ENCODE peak calls at places on chromosomes 3 and 15, in four cellular contexts. One of them, this sample, is unnamed.

GRCh38 chr3:184466413-184466960 is 86.6 kb downstream of the CHRD start:
- DNase-seq in HepG2: no peak
- DNase-seq in GM12878: no peak
- DNase-seq in HCT116: no peak
- DNase-seq in this sample: no peak

GRCh38 chr3:58866079-58866478 is 183.7 kb downstream of the CFAP20DC start:
- DNase-seq in HepG2: no peak
- DNase-seq in GM12878: no peak
- DNase-seq in HCT116: no peak
- DNase-seq in this sample: no peak

GRCh38 chr15:83436513-83437158 is 10.5 kb upstream of the SH3GL3 start:
- DNase-seq in HepG2: peak
- DNase-seq in GM12878: no peak
- DNase-seq in HCT116: peak
- DNase-seq in this sample: peak

GRCh38 chr3:156456771-156457224 is 98.1 kb downstream of the SSR3 start:
- DNase-seq in HepG2: peak
- DNase-seq in GM12878: no peak
- DNase-seq in HCT116: no peak
- DNase-seq in this sample: no peak

GRCh38 chr3:187210555-187211327 is 13.5 kb downstream of the RTP1 start:
- DNase-seq in HepG2: no peak
- DNase-seq in GM12878: no peak
- DNase-seq in HCT116: no peak
- DNase-seq in this sample: peak

GRCh38 chr3:98903705-98904481 is 2.4 kb upstream of the DCBLD2 start:
- DNase-seq in HepG2: no peak
- DNase-seq in GM12878: no peak
- DNase-seq in HCT116: no peak
- DNase-seq in this sample: no peak

GRCh38 chr15:42665827-42666226 is 71.1 kb downstream of the CDAN1 start:
- DNase-seq in HepG2: no peak
- DNase-seq in GM12878: no peak
- DNase-seq in HCT116: no peak
- DNase-seq in this sample: no peak

GRCh38 chr15:39300451-39301153 is 280.3 kb upstream of the THBS1 start:
- DNase-seq in HepG2: no peak
- DNase-seq in GM12878: no peak
- DNase-seq in HCT116: no peak
- DNase-seq in this sample: no peak

GRCh38 chr3:185152433-185153169 is at the start of gene C3orf70:
- DNase-seq in HepG2: no peak
- DNase-seq in GM12878: no peak
- DNase-seq in HCT116: no peak
- DNase-seq in this sample: peak

GRCh38 chr3:53795176-53795575 is 51.0 kb downstream of the CHDH start:
- DNase-seq in HepG2: no peak
- DNase-seq in GM12878: no peak
- DNase-seq in HCT116: no peak
- DNase-seq in this sample: no peak

GRCh38 chr3:138812806-138813205 is 21.9 kb downstream of the PIK3CB start:
- DNase-seq in HepG2: no peak
- DNase-seq in GM12878: no peak
- DNase-seq in HCT116: no peak
- DNase-seq in this sample: no peak

GRCh38 chr3:172089250-172089649 is 49.9 kb downstream of the FNDC3B start:
- DNase-seq in HepG2: no peak
- DNase-seq in GM12878: no peak
- DNase-seq in HCT116: no peak
- DNase-seq in this sample: no peak

GRCh38 chr15:64877435-64877834 is 34.3 kb upstream of the ANKDD1A start:
- DNase-seq in HepG2: no peak
- DNase-seq in GM12878: no peak
- DNase-seq in HCT116: no peak
- DNase-seq in this sample: no peak

GRCh38 chr3:24595801-24596200 is 101.2 kb upstream of the THRB start:
- DNase-seq in HepG2: no peak
- DNase-seq in GM12878: no peak
- DNase-seq in HCT116: no peak
- DNase-seq in this sample: no peak

GRCh38 chr15:47843124-47843663 is 125.9 kb downstream of the SEMA6D start:
- DNase-seq in HepG2: no peak
- DNase-seq in GM12878: no peak
- DNase-seq in HCT116: no peak
- DNase-seq in this sample: no peak

GRCh38 chr15:25710184-25710583 is 152.9 kb downstream of the ATP10A start:
- DNase-seq in HepG2: peak
- DNase-seq in GM12878: no peak
- DNase-seq in HCT116: no peak
- DNase-seq in this sample: peak

GRCh38 chr3:14451844-14452533 is 49.6 kb downstream of the SLC6A6 start:
- DNase-seq in HepG2: peak
- DNase-seq in GM12878: no peak
- DNase-seq in HCT116: no peak
- DNase-seq in this sample: no peak

GRCh38 chr15:68980786-68981185 is 33.7 kb upstream of the NOX5 start:
- DNase-seq in HepG2: no peak
- DNase-seq in GM12878: no peak
- DNase-seq in HCT116: no peak
- DNase-seq in this sample: no peak

GRCh38 chr3:177554900-177555759 is 357.8 kb upstream of the TBL1XR1 start:
- DNase-seq in HepG2: no peak
- DNase-seq in GM12878: no peak
- DNase-seq in HCT116: no peak
- DNase-seq in this sample: no peak

GRCh38 chr15:96162322-96162721 is 168.2 kb upstream of the NR2F2 start:
- DNase-seq in HepG2: peak
- DNase-seq in GM12878: no peak
- DNase-seq in HCT116: no peak
- DNase-seq in this sample: peak

GRCh38 chr15:59376735-59377134 is 4.1 kb upstream of the MYO1E start:
- DNase-seq in HepG2: no peak
- DNase-seq in GM12878: no peak
- DNase-seq in HCT116: no peak
- DNase-seq in this sample: no peak

GRCh38 chr3:178140491-178140890 is 395.7 kb upstream of the KCNMB2 start:
- DNase-seq in HepG2: no peak
- DNase-seq in GM12878: no peak
- DNase-seq in HCT116: no peak
- DNase-seq in this sample: no peak

GRCh38 chr15:84552896-84553295 is 47.9 kb upstream of the ZSCAN2 start:
- DNase-seq in HepG2: no peak
- DNase-seq in GM12878: no peak
- DNase-seq in HCT116: no peak
- DNase-seq in this sample: no peak

GRCh38 chr3:13563911-13564310 is 15.0 kb downstream of the FBLN2 start:
- DNase-seq in HepG2: no peak
- DNase-seq in GM12878: no peak
- DNase-seq in HCT116: no peak
- DNase-seq in this sample: no peak

DNA sequence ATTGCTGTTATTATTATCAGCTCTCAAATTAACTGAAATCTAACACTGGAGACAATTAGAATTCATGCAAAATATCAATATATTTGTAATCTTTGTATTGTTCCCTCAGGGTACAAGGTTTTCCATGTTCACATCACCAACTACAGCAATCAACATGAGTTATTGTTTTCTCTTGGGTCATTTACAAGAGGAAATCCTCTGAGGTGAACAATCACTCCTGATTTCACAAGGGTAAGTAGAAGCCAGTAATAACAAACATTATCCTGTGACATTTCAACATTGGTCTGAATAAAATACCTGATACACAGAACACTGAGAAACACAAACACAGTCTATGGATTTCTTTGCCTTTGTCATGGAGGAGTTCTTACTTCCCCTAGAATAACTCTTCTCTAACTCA is 174.0 kb downstream of the SUCNR1 start:
- DNase-seq in HepG2: no peak
- DNase-seq in GM12878: no peak
- DNase-seq in HCT116: no peak
- DNase-seq in this sample: no peak
- TF ChIP-seq JUND in HepG2: no peak
- TF ChIP-seq JUND in GM12878: no peak
- TF ChIP-seq JUND in HCT116: no peak
- TF ChIP-seq JUND in this sample: no peak

GRCh38 chr15:45249125-45249780 is 2.8 kb upstream of the SLC28A2 start:
- DNase-seq in HepG2: no peak
- DNase-seq in GM12878: no peak
- DNase-seq in HCT116: no peak
- DNase-seq in this sample: no peak
- H2AFZ ChIP-seq in HepG2: no peak
- H2AFZ ChIP-seq in GM12878: no peak
- H2AFZ ChIP-seq in HCT116: no peak
- H2AFZ ChIP-seq in this sample: no peak

GRCh38 chr3:32045091-32045964 is 61.1 kb upstream of the GPD1L start:
- DNase-seq in HepG2: peak
- DNase-seq in GM12878: no peak
- DNase-seq in HCT116: peak
- DNase-seq in this sample: peak
- TF ChIP-seq CEBPB in HepG2: peak
- TF ChIP-seq CEBPB in GM12878: no peak
- TF ChIP-seq CEBPB in HCT116: peak
- TF ChIP-seq CEBPB in this sample: no peak

DNA sequence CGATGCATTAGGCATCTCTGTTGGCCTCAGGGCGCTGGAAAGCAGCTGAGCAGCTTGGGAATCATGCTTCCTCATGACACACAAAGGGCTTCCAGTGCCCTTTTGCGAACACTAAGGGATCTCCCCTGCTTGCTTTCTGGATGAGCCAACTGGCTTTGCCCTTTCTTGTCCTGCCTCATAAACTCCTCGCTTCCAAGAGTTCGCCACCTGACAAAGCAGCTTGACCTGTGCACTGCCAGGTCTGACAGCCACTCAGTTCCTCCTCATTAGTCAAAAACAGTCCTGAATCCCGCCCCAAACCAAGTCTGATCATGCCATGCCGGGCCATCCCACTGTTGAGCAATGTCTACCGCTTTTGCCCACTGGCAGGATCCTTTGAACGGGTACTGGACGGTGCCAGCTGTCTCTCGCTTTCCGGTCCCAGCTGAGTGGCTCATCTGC is 265.4 kb upstream of the LYSMD4 start:
- DNase-seq in HepG2: no peak
- DNase-seq in GM12878: no peak
- DNase-seq in HCT116: no peak
- DNase-seq in this sample: no peak
- TF ChIP-seq JUND in HepG2: no peak
- TF ChIP-seq JUND in GM12878: no peak
- TF ChIP-seq JUND in HCT116: no peak
- TF ChIP-seq JUND in this sample: no peak

DNA sequence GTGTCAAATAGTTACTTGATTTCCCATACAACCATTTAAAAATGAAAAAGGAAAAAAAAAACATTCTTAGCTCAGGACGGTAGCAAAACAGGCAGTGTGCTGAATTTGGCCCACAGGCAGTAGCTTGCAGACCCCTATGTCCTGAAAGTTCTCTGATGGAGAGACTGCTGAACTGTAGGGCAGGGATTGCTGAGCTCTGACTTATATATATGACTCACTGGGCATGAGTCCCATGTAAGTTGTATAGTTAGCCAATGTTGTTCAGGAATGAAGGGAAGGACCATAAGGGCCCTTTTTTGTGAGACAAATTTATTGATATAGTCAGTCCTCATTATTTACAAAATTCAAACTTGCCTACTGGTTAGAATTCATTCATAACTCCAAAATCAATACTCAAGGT is 36.9 kb upstream of the FRMD4B start:
- DNase-seq in HepG2: no peak
- DNase-seq in GM12878: no peak
- DNase-seq in HCT116: no peak
- DNase-seq in this sample: no peak
- H2AFZ ChIP-seq in HepG2: no peak
- H2AFZ ChIP-seq in GM12878: no peak
- H2AFZ ChIP-seq in HCT116: no peak
- H2AFZ ChIP-seq in this sample: no peak

GRCh38 chr3:193837347-193837827 is 244.4 kb downstream of the OPA1 start:
- DNase-seq in HepG2: no peak
- DNase-seq in GM12878: no peak
- DNase-seq in HCT116: no peak
- DNase-seq in this sample: no peak
- TF ChIP-seq CEBPB in HepG2: no peak
- TF ChIP-seq CEBPB in GM12878: no peak
- TF ChIP-seq CEBPB in HCT116: no peak
- TF ChIP-seq CEBPB in this sample: no peak

GRCh38 chr3:122920986-122921385 is 106.6 kb downstream of the SEMA5B start:
- DNase-seq in HepG2: no peak
- DNase-seq in GM12878: no peak
- DNase-seq in HCT116: no peak
- DNase-seq in this sample: no peak
- TF ChIP-seq JUND in HepG2: no peak
- TF ChIP-seq JUND in GM12878: no peak
- TF ChIP-seq JUND in HCT116: no peak
- TF ChIP-seq JUND in this sample: no peak

DNA sequence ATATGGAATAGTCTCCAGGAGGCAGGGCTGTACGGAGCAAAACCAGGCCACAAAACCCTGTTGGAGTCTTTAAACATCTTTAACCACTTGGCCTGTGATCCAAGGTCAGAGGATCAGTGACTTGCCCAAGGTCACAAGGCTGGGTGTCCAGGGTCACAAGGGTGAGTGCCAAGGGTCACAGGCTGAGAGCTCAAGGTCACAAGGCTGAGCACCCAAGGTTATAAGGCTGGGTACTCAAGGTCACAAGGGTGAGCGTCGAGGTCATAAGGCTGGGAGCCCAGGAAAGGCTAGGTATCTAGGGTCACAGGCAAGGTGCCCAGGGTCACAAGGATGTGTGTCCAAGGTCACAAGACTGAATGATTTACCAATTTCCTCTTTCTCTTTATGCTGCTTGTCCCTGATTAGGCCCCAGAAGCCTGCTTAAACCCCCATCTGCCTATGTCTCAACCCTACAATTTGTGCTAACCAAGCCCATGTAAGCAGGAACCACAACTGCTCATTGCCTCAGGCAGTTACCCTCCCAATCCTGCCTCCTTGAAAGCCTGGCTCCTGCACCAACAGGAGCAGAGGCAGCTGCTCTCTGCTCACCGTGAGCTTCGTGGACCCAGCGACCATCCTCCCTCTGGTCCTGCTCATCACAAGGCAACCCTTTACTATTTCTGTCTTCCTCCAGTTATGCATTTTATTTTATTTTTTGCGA is 51.5 kb downstream of the MGLL start:
- DNase-seq in HepG2: no peak
- DNase-seq in GM12878: no peak
- DNase-seq in HCT116: no peak
- DNase-seq in this sample: no peak
- H2AFZ ChIP-seq in HepG2: no peak
- H2AFZ ChIP-seq in GM12878: no peak
- H2AFZ ChIP-seq in HCT116: no peak
- H2AFZ ChIP-seq in this sample: no peak

GRCh38 chr3:150603090-150603887 is at the start of gene SELENOT:
- DNase-seq in HepG2: peak
- DNase-seq in GM12878: peak
- DNase-seq in HCT116: peak
- DNase-seq in this sample: peak

GRCh38 chr3:150605998-150606641 is 3.0 kb downstream of the SELENOT start:
- DNase-seq in HepG2: no peak
- DNase-seq in GM12878: no peak
- DNase-seq in HCT116: no peak
- DNase-seq in this sample: peak

GRCh38 chr3:150607267-150608065 is 4.3 kb downstream of the SELENOT start:
- DNase-seq in HepG2: peak
- DNase-seq in GM12878: no peak
- DNase-seq in HCT116: no peak
- DNase-seq in this sample: no peak

GRCh38 chr3:150602426-150603089 is 563 bp upstream of the SELENOT start:
- DNase-seq in HepG2: no peak
- DNase-seq in GM12878: no peak
- DNase-seq in HCT116: peak
- DNase-seq in this sample: no peak

GRCh38 chr3:150603888-150604319 is 783 bp downstream of the SELENOT start:
- DNase-seq in HepG2: peak
- DNase-seq in GM12878: no peak
- DNase-seq in HCT116: no peak
- DNase-seq in this sample: peak
- TF ChIP-seq CEBPB in HepG2: no peak
- TF ChIP-seq CEBPB in GM12878: no peak
- TF ChIP-seq CEBPB in HCT116: no peak
- TF ChIP-seq CEBPB in this sample: no peak

This sample was measured in K562.